ENCODE peak calls at places on chromosomes 6 and 20, in nine cellular contexts. One of them, this sample, is unnamed.

GRCh38 chr6:132919476-132919875 is 105.1 kb downstream of the RPS12 start:
- DNase-seq in right lobe of liver: no peak
- DNase-seq in heart left ventricle: peak; percentile 72
- DNase-seq in adrenal gland: peak; percentile 52
- DNase-seq in uterus: peak; percentile 81
- DNase-seq in IMR-90: peak; percentile 98
- DNase-seq in tibial nerve: peak; percentile 60
- DNase-seq in stomach: peak; percentile 60
- DNase-seq in spleen: no peak
- DNase-seq in this sample: no peak

GRCh38 chr20:37999526-38000263 is 33.6 kb downstream of the TTI1 start:
- DNase-seq in IMR-90: no peak
- DNase-seq in stomach: no peak
- DNase-seq in heart left ventricle: no peak
- DNase-seq in spleen: no peak
- DNase-seq in uterus: no peak
- DNase-seq in tibial nerve: no peak
- DNase-seq in right lobe of liver: no peak
- DNase-seq in adrenal gland: no peak
- DNase-seq in this sample: no peak

GRCh38 chr20:53930651-53931504 is 139.5 kb downstream of the BCAS1 start:
- DNase-seq in tibial nerve: no peak
- DNase-seq in right lobe of liver: no peak
- DNase-seq in IMR-90: peak; percentile 34
- DNase-seq in uterus: no peak
- DNase-seq in stomach: no peak
- DNase-seq in adrenal gland: no peak
- DNase-seq in spleen: no peak
- DNase-seq in heart left ventricle: no peak
- DNase-seq in this sample: no peak

GRCh38 chr20:3092611-3093379 is 8.3 kb upstream of the AVP start:
- DNase-seq in heart left ventricle: no peak
- DNase-seq in stomach: no peak
- DNase-seq in IMR-90: no peak
- DNase-seq in spleen: peak; percentile 83
- DNase-seq in tibial nerve: no peak
- DNase-seq in uterus: no peak
- DNase-seq in right lobe of liver: no peak
- DNase-seq in adrenal gland: no peak
- DNase-seq in this sample: peak; percentile 29

GRCh38 chr6:89122625-89123024 is 4.8 kb upstream of the SRSF12 start:
- DNase-seq in IMR-90: peak; percentile 52
- DNase-seq in uterus: no peak
- DNase-seq in spleen: no peak
- DNase-seq in stomach: no peak
- DNase-seq in adrenal gland: no peak
- DNase-seq in right lobe of liver: no peak
- DNase-seq in heart left ventricle: no peak
- DNase-seq in tibial nerve: no peak
- DNase-seq in this sample: no peak

GRCh38 chr6:13278991-13279390 is 49.3 kb downstream of the TBC1D7 start:
- DNase-seq in spleen: no peak
- DNase-seq in heart left ventricle: no peak
- DNase-seq in tibial nerve: no peak
- DNase-seq in adrenal gland: no peak
- DNase-seq in stomach: no peak
- DNase-seq in uterus: no peak
- DNase-seq in right lobe of liver: no peak
- DNase-seq in IMR-90: peak; percentile 2
- DNase-seq in this sample: no peak

GRCh38 chr6:139590206-139590605 is 215.8 kb upstream of the CITED2 start:
- DNase-seq in uterus: no peak
- DNase-seq in adrenal gland: no peak
- DNase-seq in IMR-90: no peak
- DNase-seq in heart left ventricle: no peak
- DNase-seq in right lobe of liver: no peak
- DNase-seq in stomach: peak; percentile 53
- DNase-seq in spleen: no peak
- DNase-seq in tibial nerve: no peak
- DNase-seq in this sample: no peak

GRCh38 chr6:108361312-108361932 is 66.6 kb downstream of the AFG1L start:
- DNase-seq in spleen: no peak
- DNase-seq in stomach: no peak
- DNase-seq in right lobe of liver: no peak
- DNase-seq in tibial nerve: no peak
- DNase-seq in adrenal gland: no peak
- DNase-seq in heart left ventricle: no peak
- DNase-seq in IMR-90: peak; percentile 13
- DNase-seq in uterus: no peak
- DNase-seq in this sample: no peak

GRCh38 chr6:82057846-82058554 is 189.5 kb downstream of the IBTK start:
- DNase-seq in tibial nerve: no peak
- DNase-seq in stomach: no peak
- DNase-seq in IMR-90: peak; percentile 57
- DNase-seq in uterus: no peak
- DNase-seq in adrenal gland: no peak
- DNase-seq in right lobe of liver: no peak
- DNase-seq in heart left ventricle: no peak
- DNase-seq in spleen: no peak
- DNase-seq in this sample: no peak

GRCh38 chr20:11569163-11569562 is 348.5 kb upstream of the BTBD3 start:
- DNase-seq in stomach: no peak
- DNase-seq in tibial nerve: no peak
- DNase-seq in right lobe of liver: no peak
- DNase-seq in heart left ventricle: no peak
- DNase-seq in adrenal gland: no peak
- DNase-seq in spleen: no peak
- DNase-seq in uterus: no peak
- DNase-seq in IMR-90: no peak
- DNase-seq in this sample: no peak

GRCh38 chr6:11974089-11974488 is 38.0 kb upstream of the HIVEP1 start:
- DNase-seq in uterus: no peak
- DNase-seq in heart left ventricle: no peak
- DNase-seq in right lobe of liver: no peak
- DNase-seq in stomach: no peak
- DNase-seq in adrenal gland: no peak
- DNase-seq in IMR-90: peak; percentile 71
- DNase-seq in tibial nerve: no peak
- DNase-seq in spleen: no peak
- DNase-seq in this sample: no peak

GRCh38 chr6:29790626-29791025 is 37.0 kb upstream of the HLA-G start:
- DNase-seq in spleen: no peak
- DNase-seq in right lobe of liver: no peak
- DNase-seq in tibial nerve: no peak
- DNase-seq in adrenal gland: no peak
- DNase-seq in uterus: no peak
- DNase-seq in IMR-90: no peak
- DNase-seq in stomach: no peak
- DNase-seq in heart left ventricle: no peak
- DNase-seq in this sample: no peak

GRCh38 chr20:49303211-49303610 is 25.4 kb upstream of the ZNFX1 start:
- DNase-seq in stomach: no peak
- DNase-seq in tibial nerve: no peak
- DNase-seq in right lobe of liver: no peak
- DNase-seq in spleen: no peak
- DNase-seq in adrenal gland: no peak
- DNase-seq in uterus: no peak
- DNase-seq in heart left ventricle: no peak
- DNase-seq in IMR-90: no peak
- DNase-seq in this sample: no peak

GRCh38 chr6:40128149-40128548 is 193.9 kb upstream of the MOCS1 start:
- DNase-seq in spleen: no peak
- DNase-seq in uterus: no peak
- DNase-seq in right lobe of liver: no peak
- DNase-seq in IMR-90: no peak
- DNase-seq in heart left ventricle: no peak
- DNase-seq in tibial nerve: no peak
- DNase-seq in adrenal gland: no peak
- DNase-seq in stomach: no peak
- DNase-seq in this sample: no peak

GRCh38 chr6:147711511-147711910 is 203.0 kb downstream of the SAMD5 start:
- DNase-seq in spleen: no peak
- DNase-seq in tibial nerve: no peak
- DNase-seq in right lobe of liver: no peak
- DNase-seq in adrenal gland: no peak
- DNase-seq in uterus: no peak
- DNase-seq in stomach: no peak
- DNase-seq in heart left ventricle: no peak
- DNase-seq in IMR-90: no peak
- DNase-seq in this sample: no peak

GRCh38 chr20:47676219-47676721 is 109.0 kb downstream of the SULF2 start:
- DNase-seq in stomach: no peak
- DNase-seq in spleen: peak; percentile 59
- DNase-seq in tibial nerve: no peak
- DNase-seq in adrenal gland: no peak
- DNase-seq in right lobe of liver: no peak
- DNase-seq in IMR-90: no peak
- DNase-seq in heart left ventricle: no peak
- DNase-seq in uterus: no peak
- DNase-seq in this sample: no peak

GRCh38 chr20:47676912-47677311 is 108.4 kb downstream of the SULF2 start:
- DNase-seq in spleen: no peak
- DNase-seq in stomach: no peak
- DNase-seq in IMR-90: no peak
- DNase-seq in adrenal gland: no peak
- DNase-seq in uterus: no peak
- DNase-seq in heart left ventricle: no peak
- DNase-seq in tibial nerve: no peak
- DNase-seq in right lobe of liver: no peak
- DNase-seq in this sample: no peak

GRCh38 chr20:47678130-47678453 is 107.2 kb downstream of the SULF2 start:
- DNase-seq in IMR-90: no peak
- DNase-seq in stomach: no peak
- DNase-seq in heart left ventricle: no peak
- DNase-seq in spleen: no peak
- DNase-seq in right lobe of liver: no peak
- DNase-seq in adrenal gland: no peak
- DNase-seq in uterus: no peak
- DNase-seq in tibial nerve: no peak
- DNase-seq in this sample: no peak

GRCh38 chr20:47678536-47678935 is 106.7 kb downstream of the SULF2 start:
- DNase-seq in adrenal gland: no peak
- DNase-seq in right lobe of liver: no peak
- DNase-seq in tibial nerve: no peak
- DNase-seq in spleen: no peak
- DNase-seq in IMR-90: no peak
- DNase-seq in heart left ventricle: no peak
- DNase-seq in stomach: no peak
- DNase-seq in uterus: no peak
- DNase-seq in this sample: no peak

GRCh38 chr20:47677314-47678129 is 107.8 kb downstream of the SULF2 start:
- DNase-seq in tibial nerve: no peak
- DNase-seq in stomach: peak; percentile 64
- DNase-seq in uterus: peak; percentile 47
- DNase-seq in right lobe of liver: no peak
- DNase-seq in adrenal gland: peak; percentile 47
- DNase-seq in IMR-90: peak; percentile 16
- DNase-seq in spleen: peak; percentile 85
- DNase-seq in heart left ventricle: no peak
- DNase-seq in this sample: peak; percentile 46
- H3K36me3 ChIP-seq in tibial nerve: peaks cover 5% of the 10 kb centered on the region
- H3K36me3 ChIP-seq in stomach: no peaks in the 10 kb centered on the region
- H3K36me3 ChIP-seq in uterus: no peaks in the 10 kb centered on the region
- H3K36me3 ChIP-seq in right lobe of liver: no peaks in the 10 kb centered on the region
- H3K36me3 ChIP-seq in adrenal gland: no peaks in the 10 kb centered on the region
- H3K36me3 ChIP-seq in IMR-90: no peaks in the 10 kb centered on the region
- H3K36me3 ChIP-seq in spleen: no peaks in the 10 kb centered on the region
- H3K36me3 ChIP-seq in heart left ventricle: peaks cover 34% of the 10 kb centered on the region
- H3K36me3 ChIP-seq in this sample: no peaks in the 10 kb centered on the region

GRCh38 chr6:119493980-119494379 is 144.4 kb upstream of the MAN1A1 start:
- DNase-seq in tibial nerve: no peak
- DNase-seq in spleen: no peak
- DNase-seq in stomach: no peak
- DNase-seq in IMR-90: no peak
- DNase-seq in adrenal gland: no peak
- DNase-seq in right lobe of liver: no peak
- DNase-seq in heart left ventricle: no peak
- DNase-seq in uterus: no peak
- DNase-seq in this sample: no peak
- TF ChIP-seq POLR2A in tibial nerve: no peak
- TF ChIP-seq POLR2A in spleen: no peak
- TF ChIP-seq POLR2A in stomach: no peak
- TF ChIP-seq POLR2A in IMR-90: no peak
- TF ChIP-seq POLR2A in adrenal gland: no peak
- TF ChIP-seq POLR2A in right lobe of liver: no peak
- TF ChIP-seq POLR2A in heart left ventricle: no peak
- TF ChIP-seq POLR2A in uterus: no peak
- TF ChIP-seq POLR2A in this sample: no peak

GRCh38 chr6:63708631-63709030 is 73.0 kb downstream of the PHF3 start:
- DNase-seq in heart left ventricle: no peak
- DNase-seq in uterus: no peak
- DNase-seq in adrenal gland: no peak
- DNase-seq in IMR-90: no peak
- DNase-seq in spleen: no peak
- DNase-seq in stomach: no peak
- DNase-seq in right lobe of liver: no peak
- DNase-seq in tibial nerve: no peak
- DNase-seq in this sample: no peak

GRCh38 chr6:63709148-63709547 is 73.5 kb downstream of the PHF3 start:
- DNase-seq in tibial nerve: no peak
- DNase-seq in heart left ventricle: no peak
- DNase-seq in uterus: no peak
- DNase-seq in spleen: no peak
- DNase-seq in adrenal gland: no peak
- DNase-seq in stomach: no peak
- DNase-seq in right lobe of liver: no peak
- DNase-seq in IMR-90: no peak
- DNase-seq in this sample: no peak

GRCh38 chr6:63716169-63716568 is 80.6 kb downstream of the PHF3 start:
- DNase-seq in right lobe of liver: no peak
- DNase-seq in tibial nerve: no peak
- DNase-seq in stomach: no peak
- DNase-seq in spleen: no peak
- DNase-seq in adrenal gland: no peak
- DNase-seq in uterus: no peak
- DNase-seq in heart left ventricle: no peak
- DNase-seq in IMR-90: no peak
- DNase-seq in this sample: no peak

GRCh38 chr6:63713332-63713731 is 77.7 kb downstream of the PHF3 start:
- DNase-seq in uterus: no peak
- DNase-seq in heart left ventricle: no peak
- DNase-seq in right lobe of liver: no peak
- DNase-seq in spleen: no peak
- DNase-seq in stomach: no peak
- DNase-seq in tibial nerve: no peak
- DNase-seq in adrenal gland: no peak
- DNase-seq in IMR-90: no peak
- DNase-seq in this sample: no peak

GRCh38 chr6:63714091-63714490 is 78.5 kb downstream of the PHF3 start:
- DNase-seq in tibial nerve: no peak
- DNase-seq in uterus: no peak
- DNase-seq in spleen: no peak
- DNase-seq in adrenal gland: no peak
- DNase-seq in IMR-90: no peak
- DNase-seq in right lobe of liver: no peak
- DNase-seq in stomach: no peak
- DNase-seq in heart left ventricle: no peak
- DNase-seq in this sample: no peak
- H3K36me3 ChIP-seq in tibial nerve: peaks cover 57% of the 10 kb centered on the region
- H3K36me3 ChIP-seq in uterus: no peaks in the 10 kb centered on the region
- H3K36me3 ChIP-seq in spleen: peaks cover 55% of the 10 kb centered on the region
- H3K36me3 ChIP-seq in adrenal gland: peaks cover 51% of the 10 kb centered on the region
- H3K36me3 ChIP-seq in IMR-90: peaks cover 23% of the 10 kb centered on the region
- H3K36me3 ChIP-seq in right lobe of liver: peaks cover 25% of the 10 kb centered on the region
- H3K36me3 ChIP-seq in stomach: peaks cover 50% of the 10 kb centered on the region
- H3K36me3 ChIP-seq in heart left ventricle: peaks cover 58% of the 10 kb centered on the region
- H3K36me3 ChIP-seq in this sample: no peaks in the 10 kb centered on the region

GRCh38 chr20:47243906-47244305 is 112.6 kb downstream of the ZMYND8 start:
- DNase-seq in uterus: no peak
- DNase-seq in right lobe of liver: no peak
- DNase-seq in tibial nerve: no peak
- DNase-seq in IMR-90: no peak
- DNase-seq in heart left ventricle: no peak
- DNase-seq in spleen: no peak
- DNase-seq in stomach: no peak
- DNase-seq in adrenal gland: no peak
- DNase-seq in this sample: no peak
- TF ChIP-seq POLR2A in uterus: no peak
- TF ChIP-seq POLR2A in right lobe of liver: no peak
- TF ChIP-seq POLR2A in tibial nerve: no peak
- TF ChIP-seq POLR2A in IMR-90: no peak
- TF ChIP-seq POLR2A in heart left ventricle: no peak
- TF ChIP-seq POLR2A in spleen: no peak
- TF ChIP-seq POLR2A in stomach: no peak
- TF ChIP-seq POLR2A in adrenal gland: no peak
- TF ChIP-seq POLR2A in this sample: no peak

This sample was measured in Peyer's patch.